ENCODE peak calls at places on chromosomes 5 and 9, in nine cellular contexts. D, J, I, L, Z, O, T, H and X are unnamed samples.

GRCh38 chr5:109961755-109962154 is 272.0 kb downstream of the MAN2A1 start:
- DNase-seq in Z (no peak), T (no peak), I (no peak), O (no peak), L (no peak), D (no peak), H (no peak), J (no peak), X (no peak)

GRCh38 chr9:121360975-121361374 is 9.1 kb downstream of the STOM start:
- DNase-seq in Z (peak; percentile 51), O (no peak), I (no peak), L (no peak), D (no peak), H (no peak), J (no peak), T (peak; percentile 83), X (peak; percentile 70)

GRCh38 chr5:137888875-137889759 is at the start of gene PKD2L2:
- DNase-seq in L (peak; percentile 93), H (peak; percentile 76), Z (peak; percentile 80), J (peak; percentile 84), T (peak; percentile 88), D (peak; percentile 90), I (peak; percentile 85), O (peak; percentile 66), X (peak; percentile 91)

GRCh38 chr9:137534256-137535119 is 15.7 kb downstream of the PNPLA7 start:
- DNase-seq in I (peak; percentile 72), Z (peak; percentile 32), L (peak; percentile 60), D (no peak), J (no peak), T (peak; percentile 69), H (no peak), O (no peak), X (peak; percentile 78)

GRCh38 chr5:124650960-124651662 is 95.3 kb downstream of the ZNF608 start:
- DNase-seq in T (peak; percentile 83), L (no peak), J (no peak), Z (no peak), O (no peak), H (no peak), D (no peak), I (no peak), X (no peak)

GRCh38 chr9:36135791-36136276 is 699 bp upstream of the GLIPR2 start:
- DNase-seq in Z (peak; percentile 39), J (peak; percentile 14), T (no peak), I (peak; percentile 84), L (no peak), H (no peak), D (no peak), O (peak; percentile 48), X (no peak)

GRCh38 chr5:178194026-178194425 is 6.9 kb upstream of the GMCL2 start:
- DNase-seq in L (no peak), O (no peak), T (no peak), H (no peak), Z (no peak), I (peak; percentile 56), D (no peak), J (no peak), X (no peak)

GRCh38 chr5:14270212-14270702 is 127.1 kb downstream of the TRIO start:
- DNase-seq in L (peak; percentile 66), T (peak; percentile 82), D (peak; percentile 80), Z (peak; percentile 43), O (no peak), I (peak; percentile 76), H (no peak), J (peak; percentile 42), X (peak; percentile 82)

GRCh38 chr9:89730715-89731114 is 125.9 kb downstream of the GADD45G start:
- DNase-seq in H (no peak), O (peak; percentile 34), L (no peak), Z (no peak), J (no peak), I (no peak), T (no peak), D (no peak), X (no peak)

GRCh38 chr9:114371986-114372917 is 15.5 kb downstream of the AKNA start:
- DNase-seq in T (no peak), O (peak; percentile 48), L (no peak), J (peak; percentile 76), Z (peak; percentile 37), H (peak; percentile 58), I (no peak), D (no peak), X (no peak)

GRCh38 chr9:114371343-114371985 is 16.3 kb downstream of the AKNA start:
- DNase-seq in D (no peak), T (no peak), I (no peak), H (no peak), J (no peak), L (no peak), O (peak; percentile 37), Z (no peak), X (no peak)

GRCh38 chr9:114369567-114370240 is 18.1 kb downstream of the AKNA start:
- DNase-seq in L (no peak), T (no peak), I (no peak), Z (no peak), D (no peak), H (peak; percentile 61), O (no peak), J (no peak), X (no peak)

GRCh38 chr9:114370985-114371335 is 16.8 kb downstream of the AKNA start:
- DNase-seq in Z (no peak), D (no peak), H (no peak), O (peak; percentile 29), T (no peak), I (peak; percentile 53), L (no peak), J (no peak), X (no peak)

GRCh38 chr9:114370251-114370984 is 17.4 kb downstream of the AKNA start:
- DNase-seq in I (peak; percentile 68), T (no peak), H (no peak), L (no peak), O (peak; percentile 24), Z (no peak), J (no peak), D (no peak), X (no peak)
- H3K4me1 ChIP-seq in I (peaks cover 6% of the 10 kb centered on the region), T (peaks cover 14% of the 10 kb centered on the region), H (peaks cover 98% of the 10 kb centered on the region), L (peaks cover 17% of the 10 kb centered on the region), O (peaks cover 64% of the 10 kb centered on the region), Z (peaks cover 18% of the 10 kb centered on the region), J (peaks cover 23% of the 10 kb centered on the region), D (no peaks in the 10 kb centered on the region), X (peaks cover 10% of the 10 kb centered on the region)

GRCh38 chr5:96492654-96493053 is 59.6 kb upstream of the PCSK1 start:
- DNase-seq in Z (peak; percentile 36), T (peak; percentile 28), O (no peak), L (peak; percentile 11), D (no peak), H (no peak), J (no peak), I (no peak), X (peak; percentile 35)

GRCh38 chr5:96489518-96489917 is 56.5 kb upstream of the PCSK1 start:
- DNase-seq in L (no peak), I (no peak), J (no peak), H (no peak), D (no peak), O (no peak), T (no peak), Z (no peak), X (peak; percentile 83)

GRCh38 chr5:96487859-96488258 is 54.8 kb upstream of the PCSK1 start:
- DNase-seq in T (no peak), L (no peak), J (no peak), I (no peak), H (no peak), Z (no peak), O (no peak), D (no peak), X (no peak)

GRCh38 chr5:96493189-96493790 is 60.2 kb upstream of the PCSK1 start:
- DNase-seq in H (no peak), I (no peak), J (no peak), T (no peak), Z (no peak), D (no peak), O (no peak), L (no peak), X (peak; percentile 66)
- TF ChIP-seq CTCF in H (no peak), I (no peak), J (no peak), T (no peak), Z (no peak), D (no peak), O (no peak), L (no peak), X (no peak)

GRCh38 chr5:56989676-56990075 is 37.8 kb upstream of the MIER3 start:
- DNase-seq in J (no peak), Z (no peak), H (no peak), D (no peak), L (no peak), T (no peak), O (no peak), I (no peak), X (no peak)

GRCh38 chr5:56984445-56984844 is 32.5 kb upstream of the MIER3 start:
- DNase-seq in H (no peak), D (no peak), T (no peak), I (no peak), O (no peak), Z (no peak), L (no peak), J (no peak), X (no peak)

GRCh38 chr5:56986631-56986957 is 34.7 kb upstream of the MIER3 start:
- DNase-seq in H (no peak), O (no peak), D (no peak), J (no peak), T (no peak), I (no peak), Z (peak; percentile 5), L (no peak), X (no peak)

GRCh38 chr5:56985941-56986630 is 34.2 kb upstream of the MIER3 start:
- DNase-seq in D (no peak), L (no peak), J (no peak), Z (no peak), O (no peak), T (no peak), H (no peak), I (no peak), X (no peak)

GRCh38 chr5:56987171-56987570 is 35.2 kb upstream of the MIER3 start:
- DNase-seq in H (no peak), L (no peak), I (no peak), O (no peak), J (no peak), T (no peak), Z (no peak), D (no peak), X (no peak)
- H3K36me3 ChIP-seq in H (no peaks in the 10 kb centered on the region), L (no peaks in the 10 kb centered on the region), I (no peaks in the 10 kb centered on the region), O (no peaks in the 10 kb centered on the region), J (no peaks in the 10 kb centered on the region), T (no peaks in the 10 kb centered on the region), Z (no peaks in the 10 kb centered on the region), D (no peaks in the 10 kb centered on the region), X (no peaks in the 10 kb centered on the region)

DNA sequence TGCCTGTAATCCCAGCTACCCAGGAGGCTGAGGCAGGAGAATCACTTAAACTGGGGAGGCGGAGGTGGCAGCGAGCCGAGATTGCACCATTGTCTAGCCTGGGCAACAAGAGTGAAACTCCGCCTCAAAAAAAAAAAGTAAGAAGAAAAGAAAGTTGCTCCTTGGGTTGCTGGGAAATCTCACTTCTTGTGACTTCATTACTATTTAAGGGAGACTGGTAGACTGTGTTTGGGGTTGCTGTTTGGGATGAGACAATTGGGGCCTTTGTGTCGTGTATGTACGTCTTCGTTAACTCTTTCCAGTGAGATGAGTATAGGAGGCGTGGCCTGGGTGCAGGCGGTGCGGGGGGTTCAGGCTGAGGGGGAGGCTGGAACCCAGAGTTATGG is 11.6 kb downstream of the NDST1 start:
- DNase-seq in L (no peak), Z (no peak), T (no peak), I (peak; percentile 73), J (no peak), D (peak; percentile 59), O (no peak), H (no peak), X (no peak)
- H3K4me1 ChIP-seq in L (peaks cover 66% of the 10 kb centered on the region), Z (peaks cover 48% of the 10 kb centered on the region), T (peaks cover 37% of the 10 kb centered on the region), I (peaks cover 25% of the 10 kb centered on the region), J (peaks cover 14% of the 10 kb centered on the region), D (peaks cover 79% of the 10 kb centered on the region), O (peaks cover 3% of the 10 kb centered on the region), H (no peaks in the 10 kb centered on the region), X (peaks cover 10% of the 10 kb centered on the region)

GRCh38 chr9:117448066-117448465 is 33.2 kb upstream of the ASTN2 start:
- DNase-seq in H (no peak), T (no peak), I (no peak), Z (no peak), L (no peak), O (no peak), D (no peak), J (no peak), X (peak; percentile 17)
- TF ChIP-seq CTCF in H (no peak), T (no peak), I (peak; percentile 73), Z (no peak), L (no peak), O (no peak), D (no peak), J (no peak), X (peak; percentile 37)